ENCODE peak calls at places on chromosomes 12 and 14, in four cellular contexts. J is HepG2, C is H1, V is K562. E is an unnamed sample.

GRCh38 chr12:16155938-16156337 is 121.5 kb downstream of the SLC15A5 start:
- DNase-seq in V (peak), J (no peak), C (no peak), E (no peak)

GRCh38 chr12:28710882-28711281 is 438.2 kb upstream of the FAR2 start:
- DNase-seq in V (no peak), J (no peak), C (no peak), E (no peak)

GRCh38 chr12:81080431-81080983 is 2.6 kb downstream of the ACSS3 start:
- DNase-seq in C (no peak), J (no peak), V (no peak), E (no peak)

GRCh38 chr14:51006781-51007211 is 62.5 kb upstream of the PYGL start:
- DNase-seq in V (no peak), J (no peak), C (no peak), E (peak)

GRCh38 chr12:18747960-18748359 is 10.0 kb downstream of the CAPZA3 start:
- DNase-seq in C (no peak), V (no peak), J (no peak), E (no peak)

GRCh38 chr12:65205886-65206285 is 36.5 kb downstream of the LEMD3 start:
- DNase-seq in C (no peak), J (no peak), V (no peak), E (no peak)

GRCh38 chr12:93134893-93135285 is 205.8 kb upstream of the EEA1 start:
- DNase-seq in V (no peak), C (no peak), J (peak), E (no peak)

GRCh38 chr12:103169-103981 is 36.8 kb downstream of the IQSEC3 start:
- DNase-seq in J (no peak), C (peak), V (peak), E (peak)

DNA sequence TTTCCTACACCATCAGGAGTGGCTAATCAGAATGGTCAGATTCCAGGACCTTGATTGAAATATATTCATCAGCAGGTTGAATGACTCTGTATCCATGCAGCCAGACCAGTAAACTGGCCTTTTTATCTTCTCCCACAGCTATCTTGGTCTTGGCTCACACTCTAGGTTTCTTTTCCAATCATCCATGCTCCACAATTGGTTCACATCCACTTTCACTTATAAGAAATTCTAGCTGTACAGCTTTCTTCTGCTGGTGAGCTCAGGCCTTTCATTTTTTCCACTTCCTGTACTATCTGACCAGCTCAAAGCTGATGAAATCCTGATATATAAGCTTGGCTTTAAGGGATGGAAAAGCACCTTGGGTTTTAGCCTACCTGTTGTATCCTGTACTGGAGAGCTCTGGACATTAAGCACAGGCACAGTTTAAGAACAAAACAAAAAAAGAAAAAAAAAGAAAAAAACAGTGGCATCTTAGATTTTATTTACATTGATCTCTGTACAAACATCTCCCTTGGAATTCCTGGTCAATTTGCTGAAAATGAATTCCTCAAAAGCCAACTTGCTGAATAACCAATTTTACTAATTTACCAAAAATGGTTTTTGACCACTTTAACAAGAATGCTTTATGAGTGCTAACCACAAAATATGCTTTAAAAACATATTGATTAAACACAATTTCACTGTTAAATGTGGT is 91.6 kb upstream of the PAWR start:
- DNase-seq in C (no peak), J (no peak), V (no peak), E (peak)
- TF ChIP-seq RAD21 in C (no peak), J (no peak), V (no peak), E (no peak)

GRCh38 chr12:128724468-128725046 is 99.2 kb downstream of the SLC15A4 start:
- DNase-seq in C (no peak), V (no peak), J (no peak), E (no peak)
- TF ChIP-seq HDAC2 in C (no peak), V (no peak), J (no peak), E (no peak)

DNA sequence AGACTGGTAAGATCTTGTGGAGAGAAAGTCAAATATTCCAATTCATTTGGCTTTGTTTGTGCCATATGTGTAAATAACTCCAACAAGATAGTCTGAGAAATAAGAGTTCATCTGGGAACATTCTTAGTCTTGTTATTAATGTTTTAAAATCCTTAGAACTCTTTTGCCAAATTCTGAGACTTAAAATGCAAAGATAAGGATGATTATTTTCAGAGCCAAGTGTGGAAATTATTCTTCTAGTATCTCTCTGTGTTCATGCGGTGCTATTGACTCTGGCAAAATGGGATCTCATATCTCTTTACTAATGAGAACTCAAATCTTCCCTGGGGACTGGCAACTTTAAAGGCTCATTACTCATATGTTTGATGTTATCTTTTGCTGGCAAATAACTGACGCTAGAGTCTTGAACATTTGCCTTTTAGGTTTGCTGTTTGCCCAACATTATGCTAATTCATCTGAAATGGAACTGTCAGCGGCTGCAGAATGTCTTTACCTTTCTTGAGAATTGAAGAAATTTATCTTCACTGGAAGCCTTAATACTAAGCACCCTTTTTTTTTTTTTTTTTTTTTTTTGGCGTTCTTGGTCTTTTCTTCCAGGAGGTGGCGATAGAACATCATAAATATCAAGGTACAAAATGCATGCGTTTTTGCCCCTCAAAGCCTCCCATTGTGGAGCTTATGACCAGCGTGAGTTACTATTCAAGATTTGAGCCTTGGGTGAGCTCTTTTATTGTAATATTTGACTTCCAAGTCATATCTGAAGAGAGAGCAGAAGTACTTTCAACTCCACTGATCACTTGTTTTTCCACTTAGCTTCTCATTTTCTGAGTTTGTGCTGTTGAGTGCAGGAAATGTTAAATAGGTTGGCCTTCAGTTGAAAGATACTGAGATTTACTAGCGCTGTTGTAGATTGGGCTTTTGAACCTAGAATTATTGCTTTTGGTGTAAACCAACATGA is 86.5 kb downstream of the CAND1 start:
- DNase-seq in J (peak), V (peak), C (no peak), E (no peak)
- TF ChIP-seq RAD21 in J (peak), V (peak), C (peak), E (peak)

DNA sequence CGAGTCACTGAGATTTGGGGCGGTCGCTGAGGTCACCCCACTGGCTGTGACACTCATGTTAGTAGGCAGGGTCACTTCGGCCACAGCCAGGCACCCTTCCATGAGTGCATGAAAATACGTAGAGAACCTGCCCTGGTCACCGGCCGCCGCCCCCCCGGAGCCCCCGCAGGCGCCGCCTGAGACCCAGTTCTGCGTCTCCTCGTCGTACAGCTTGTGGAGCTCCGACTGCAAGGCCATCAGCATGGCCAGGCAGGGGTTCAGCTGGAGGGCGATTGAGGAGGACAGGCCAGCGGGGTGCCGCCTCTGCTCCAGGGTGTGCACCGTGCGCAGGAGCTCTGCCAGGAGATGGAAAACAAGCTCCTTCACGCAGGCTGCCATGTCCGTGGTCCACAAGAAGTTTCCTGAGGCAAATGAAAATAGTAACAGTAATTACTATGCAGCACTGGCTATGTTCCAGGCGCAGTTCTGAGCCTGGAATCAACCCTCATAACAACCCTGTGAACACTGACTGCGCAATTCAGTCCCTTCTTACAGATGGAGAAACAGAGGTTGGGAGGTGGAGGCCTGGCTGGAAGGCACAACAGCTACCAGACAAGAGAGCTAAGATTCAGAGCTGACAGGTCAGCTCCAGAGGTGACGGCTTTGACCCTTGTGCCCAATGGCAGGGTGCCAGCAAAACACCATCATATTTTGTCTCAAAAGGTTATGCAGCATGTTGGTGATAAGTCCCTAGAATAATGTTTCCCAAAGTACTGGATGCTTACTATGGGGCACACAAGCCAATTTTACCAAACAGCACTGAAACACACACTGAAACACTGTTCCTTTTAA is 59.9 kb downstream of the TRAFD1 start:
- DNase-seq in V (no peak), C (no peak), J (no peak), E (no peak)
- TF ChIP-seq HDAC2 in V (no peak), C (no peak), J (no peak), E (no peak)

DNA sequence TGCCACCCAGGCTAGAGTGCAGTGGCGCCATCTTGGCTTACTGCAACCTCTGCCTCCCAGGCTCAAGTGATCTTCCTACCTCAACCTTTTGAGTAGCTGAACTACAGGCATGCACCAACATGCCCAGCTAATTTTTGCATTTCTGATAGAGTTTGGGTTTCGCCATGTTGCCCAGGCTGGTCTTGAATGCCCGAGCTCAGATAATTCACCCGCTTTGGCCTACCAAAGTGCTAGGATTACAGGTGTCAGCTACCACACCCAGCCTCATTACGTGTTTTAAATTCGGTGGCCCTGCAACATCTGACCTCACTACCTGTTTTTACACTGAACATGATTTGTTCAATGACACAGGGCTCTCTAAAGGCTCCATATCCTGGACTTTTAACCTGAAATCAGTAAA is 22.9 kb upstream of the RDH16 start:
- DNase-seq in V (no peak), C (no peak), J (no peak), E (no peak)
- TF ChIP-seq RAD21 in V (no peak), C (no peak), J (no peak), E (no peak)

GRCh38 chr12:55938826-55939501 is 8.0 kb downstream of the DGKA start:
- DNase-seq in V (no peak), C (no peak), J (no peak), E (no peak)

GRCh38 chr12:55937956-55938355 is 7.0 kb downstream of the DGKA start:
- DNase-seq in C (no peak), J (no peak), V (no peak), E (no peak)

GRCh38 chr12:55942055-55942454 is 11.1 kb downstream of the DGKA start:
- DNase-seq in C (no peak), J (no peak), V (no peak), E (no peak)

GRCh38 chr12:55942577-55943136 is 11.7 kb downstream of the DGKA start:
- DNase-seq in V (no peak), C (no peak), J (no peak), E (no peak)

GRCh38 chr12:55940065-55940732 is 9.2 kb downstream of the DGKA start:
- DNase-seq in C (peak), J (peak), V (peak), E (peak)
- TF ChIP-seq HDAC2 in C (no peak), J (no peak), V (no peak), E (no peak)

GRCh38 chr12:98227162-98227561 is 288.2 kb upstream of the TMPO start:
- DNase-seq in C (no peak), V (peak), J (peak), E (no peak)

GRCh38 chr12:98232753-98233385 is 282.5 kb upstream of the TMPO start:
- DNase-seq in C (no peak), J (peak), V (no peak), E (no peak)

GRCh38 chr12:98224584-98225221 is 290.7 kb upstream of the TMPO start:
- DNase-seq in J (no peak), V (no peak), C (no peak), E (no peak)

GRCh38 chr12:98229539-98229921 is 285.9 kb upstream of the TMPO start:
- DNase-seq in C (no peak), V (no peak), J (no peak), E (no peak)

GRCh38 chr12:98228619-98229538 is 286.5 kb upstream of the TMPO start:
- DNase-seq in J (no peak), C (no peak), V (no peak), E (no peak)
- TF ChIP-seq RAD21 in J (no peak), C (no peak), V (no peak), E (no peak)

DNA sequence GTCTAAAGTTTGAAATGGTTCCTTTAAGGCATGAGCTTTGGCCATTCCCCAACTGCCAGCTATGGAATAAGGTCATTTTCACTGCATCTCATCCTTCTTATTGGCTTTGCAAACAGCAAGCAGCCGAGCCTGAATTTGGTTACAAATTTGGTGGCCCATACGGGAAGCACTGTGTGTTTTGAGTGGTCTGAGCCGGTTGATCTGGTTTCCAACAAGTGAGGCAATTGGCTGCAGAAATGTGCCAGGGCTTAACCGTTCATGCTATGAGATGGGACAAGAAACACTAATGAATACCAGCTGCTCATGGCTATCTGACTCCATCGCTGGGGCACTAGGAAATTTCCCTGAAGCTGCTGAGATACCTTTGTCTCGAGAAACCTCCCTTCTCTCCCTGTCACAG is 9.3 kb downstream of the EDDM3A start:
- DNase-seq in C (no peak), J (no peak), V (no peak), E (no peak)
- TF ChIP-seq HDAC2 in C (no peak), J (no peak), V (no peak), E (no peak)